ENCODE peak calls at places on chromosome 11, in five cellular contexts. W, M, A, G and P are unnamed samples. For H3K4me1, the result is how much of the 10 kb centered on the place peaks cover.

GRCh38 chr11:95542868-95543551 is 246.6 kb downstream of the FAM76B start:
- DNase-seq in M (no peak), W (no peak), A (no peak), G (no peak), P (no peak)

GRCh38 chr11:3135491-3136440 is 29.3 kb downstream of the OSBPL5 start:
- DNase-seq in G (no peak), A (no peak), W (no peak), M (peak), P (peak)

GRCh38 chr11:73520358-73521061 is 77.4 kb downstream of the FAM168A start:
- DNase-seq in M (no peak), W (no peak), G (no peak), A (no peak), P (no peak)

GRCh38 chr11:17683378-17684161 is 35.8 kb upstream of the MYOD1 start:
- DNase-seq in M (no peak), G (no peak), W (no peak), A (no peak), P (no peak)

GRCh38 chr11:69923641-69924307 is 104.6 kb upstream of the FGF3 start:
- DNase-seq in A (no peak), M (no peak), W (no peak), G (no peak), P (no peak)

GRCh38 chr11:86606849-86607481 is 65.5 kb downstream of the ME3 start:
- DNase-seq in W (no peak), A (no peak), G (no peak), M (no peak), P (no peak)

GRCh38 chr11:114060402-114061052 is 1.0 kb downstream of the ZBTB16 start:
- DNase-seq in G (no peak), A (no peak), W (peak), M (no peak), P (peak)

GRCh38 chr11:834371-835316 is 1.9 kb downstream of the CD151 start:
- DNase-seq in M (no peak), W (peak), G (peak), A (no peak), P (peak)

GRCh38 chr11:39630365-39630764 is 1829.1 kb downstream of the LRRC4C start:
- DNase-seq in G (no peak), A (no peak), M (no peak), W (no peak), P (no peak)

GRCh38 chr11:14118047-14118446 is 155.5 kb downstream of the SPON1 start:
- DNase-seq in A (no peak), M (no peak), W (no peak), G (no peak), P (no peak)

GRCh38 chr11:102111787-102112653 is 1.8 kb downstream of the YAP1 start:
- DNase-seq in W (peak), A (no peak), G (peak), M (no peak), P (no peak)

GRCh38 chr11:131710511-131710910 is 340.1 kb downstream of the NTM start:
- DNase-seq in W (no peak), M (no peak), A (no peak), G (no peak), P (no peak)

GRCh38 chr11:132106336-132106982 is 736.0 kb downstream of the NTM start:
- DNase-seq in M (no peak), W (no peak), G (no peak), A (no peak), P (no peak)

GRCh38 chr11:96091476-96091875 is 167.6 kb upstream of the MTMR2 start:
- DNase-seq in G (no peak), A (no peak), W (no peak), M (no peak), P (no peak)

GRCh38 chr11:35272391-35272821 is 133.4 kb downstream of the CD44 start:
- DNase-seq in G (no peak), W (no peak), A (no peak), M (no peak), P (no peak)

GRCh38 chr11:41306435-41306834 is 153.0 kb downstream of the LRRC4C start:
- DNase-seq in A (no peak), W (no peak), M (no peak), G (no peak), P (no peak)

GRCh38 chr11:69417211-69418085 is 64.0 kb upstream of the LINC01488 start:
- DNase-seq in M (no peak), W (no peak), A (no peak), G (no peak), P (peak)

GRCh38 chr11:129950319-129951034 is 52.2 kb downstream of the PRDM10 start:
- DNase-seq in G (no peak), W (peak), M (no peak), A (no peak), P (peak)

GRCh38 chr11:21883354-21883753 is 309.5 kb upstream of the ANO5 start:
- DNase-seq in A (no peak), G (no peak), M (no peak), W (no peak), P (no peak)

GRCh38 chr11:14089690-14090462 is 127.4 kb downstream of the SPON1 start:
- DNase-seq in A (no peak), W (no peak), G (no peak), M (no peak), P (peak)

GRCh38 chr11:433111-433510 is 8.7 kb downstream of the ANO9 start:
- DNase-seq in M (no peak), W (no peak), A (no peak), G (no peak), P (peak)

GRCh38 chr11:7577226-7577882 is 63.6 kb downstream of the PPFIBP2 start:
- DNase-seq in M (no peak), G (no peak), A (no peak), W (peak), P (peak)

GRCh38 chr11:17985517-17985916 is 27.3 kb downstream of the SERGEF start:
- DNase-seq in A (no peak), M (no peak), G (no peak), W (no peak), P (no peak)

GRCh38 chr11:724063-724732 is 18.2 kb downstream of the EPS8L2 start:
- DNase-seq in A (no peak), W (peak), G (no peak), M (no peak), P (peak)

GRCh38 chr11:118338637-118339061 is 3.9 kb downstream of the CD3D start:
- DNase-seq in G (no peak), M (no peak), A (no peak), W (peak), P (peak)

GRCh38 chr11:111834432-111835163 is 36.8 kb downstream of the ALG9 start:
- DNase-seq in W (no peak), M (no peak), A (no peak), G (no peak), P (no peak)

GRCh38 chr11:75635009-75635909 is 33.6 kb downstream of the MAP6 start:
- DNase-seq in G (no peak), A (no peak), W (peak), M (no peak), P (peak)

GRCh38 chr11:28701760-28702449 is 593.7 kb downstream of the METTL15 start:
- DNase-seq in A (no peak), W (no peak), M (no peak), G (peak), P (no peak)

GRCh38 chr11:132422725-132423124 is 1052.3 kb downstream of the NTM start:
- DNase-seq in M (no peak), W (no peak), A (no peak), G (no peak), P (no peak)

GRCh38 chr11:123519055-123519796 is 89.2 kb downstream of the GRAMD1B start:
- DNase-seq in W (no peak), G (no peak), M (no peak), A (no peak), P (no peak)

GRCh38 chr11:46120361-46120710 is 918 bp downstream of the PHF21A start:
- DNase-seq in W (no peak), A (no peak), M (no peak), G (peak), P (peak)

GRCh38 chr11:126279191-126279590 is 3.7 kb upstream of the TIRAP start:
- DNase-seq in W (no peak), A (no peak), M (no peak), G (no peak), P (no peak)

GRCh38 chr11:14578551-14578956 is 58.4 kb upstream of the PSMA1 start:
- DNase-seq in W (peak), A (no peak), G (no peak), M (no peak), P (no peak)

GRCh38 chr11:119751281-119752060 is 22.5 kb upstream of the NECTIN1 start:
- DNase-seq in M (no peak), W (no peak), A (no peak), G (no peak), P (no peak)

DNA sequence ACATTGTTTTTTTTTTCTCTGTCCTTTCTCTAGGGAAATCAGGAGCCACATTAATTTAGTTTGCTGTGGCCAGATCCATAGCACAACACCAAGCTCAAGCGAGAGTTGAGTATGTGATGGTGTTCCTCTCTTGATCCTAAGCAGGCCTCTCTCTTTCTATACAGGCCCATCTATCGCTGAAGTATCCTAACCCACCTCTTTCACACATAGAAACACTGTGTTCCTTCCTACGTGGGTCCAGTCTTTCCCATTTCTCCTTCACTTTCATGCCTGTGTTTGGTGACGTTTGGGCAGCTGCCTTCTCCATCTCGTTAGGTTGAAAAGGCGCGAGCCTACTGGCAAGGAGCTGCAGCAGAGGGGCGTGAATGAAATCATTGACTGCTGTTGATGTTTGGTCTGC is 2.4 kb downstream of the PACS1 start:
- DNase-seq in G (no peak), M (no peak), A (no peak), W (peak), P (no peak)
- H3K4me3 ChIP-seq in G (peak), M (no peak), A (no peak), W (no peak), P (no peak)

GRCh38 chr11:12900496-12900895 is 108.6 kb upstream of the RASSF10 start:
- DNase-seq in W (no peak), M (no peak), A (no peak), G (no peak), P (no peak)
- H3K4me1 ChIP-seq in W (under half), M (under half), A (under half), G (under half), P (under half)

GRCh38 chr11:1872267-1872985 is 19.3 kb downstream of the PRR33 start:
- DNase-seq in A (no peak), M (no peak), W (no peak), G (no peak), P (peak)

GRCh38 chr11:1873048-1873812 is 18.5 kb downstream of the PRR33 start:
- DNase-seq in G (no peak), M (no peak), W (no peak), A (no peak), P (peak)

GRCh38 chr11:1875093-1875785 is 16.5 kb downstream of the PRR33 start:
- DNase-seq in G (no peak), M (no peak), W (no peak), A (no peak), P (peak)

GRCh38 chr11:1876361-1877063 is 15.2 kb downstream of the PRR33 start:
- DNase-seq in W (peak), G (peak), A (no peak), M (peak), P (peak)

DNA sequence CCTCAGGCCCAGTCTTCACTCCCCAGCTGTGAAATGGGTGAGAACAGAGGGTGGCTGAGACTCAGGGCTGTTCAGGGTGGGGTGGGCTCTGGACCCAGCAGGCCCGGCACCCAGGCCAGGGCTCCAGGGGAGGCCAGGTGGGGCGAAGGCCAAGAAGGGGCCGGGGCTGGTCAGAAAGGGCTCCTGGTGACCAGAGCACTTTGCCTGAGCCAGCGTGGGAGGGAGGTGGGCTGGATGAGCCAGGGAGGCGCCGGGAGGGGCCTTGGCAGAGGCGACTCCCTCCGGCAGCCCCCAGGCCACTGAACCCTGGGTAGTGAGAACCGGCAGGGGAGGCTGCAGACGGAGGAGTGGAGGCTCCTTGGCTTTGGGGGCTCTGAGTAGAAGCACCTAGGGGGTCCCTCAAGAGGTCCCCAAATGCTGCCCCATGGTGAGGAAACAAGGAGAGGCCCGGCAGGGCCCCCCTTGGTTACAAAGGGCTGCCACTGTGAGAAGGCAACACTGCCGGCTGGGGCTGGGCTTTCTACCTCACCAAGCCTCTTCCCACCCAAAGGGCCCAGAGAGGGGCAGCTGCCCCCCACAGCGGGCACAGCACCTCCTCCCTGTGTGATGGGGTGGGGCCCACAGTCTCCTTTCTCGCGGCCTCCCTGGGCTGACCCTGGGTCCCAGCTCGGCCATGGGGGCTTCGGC is 17.1 kb downstream of the PRR33 start:
- DNase-seq in M (no peak), A (no peak), W (no peak), G (no peak), P (peak)
- H3K4me3 ChIP-seq in M (no peak), A (no peak), W (no peak), G (no peak), P (no peak)

DNA sequence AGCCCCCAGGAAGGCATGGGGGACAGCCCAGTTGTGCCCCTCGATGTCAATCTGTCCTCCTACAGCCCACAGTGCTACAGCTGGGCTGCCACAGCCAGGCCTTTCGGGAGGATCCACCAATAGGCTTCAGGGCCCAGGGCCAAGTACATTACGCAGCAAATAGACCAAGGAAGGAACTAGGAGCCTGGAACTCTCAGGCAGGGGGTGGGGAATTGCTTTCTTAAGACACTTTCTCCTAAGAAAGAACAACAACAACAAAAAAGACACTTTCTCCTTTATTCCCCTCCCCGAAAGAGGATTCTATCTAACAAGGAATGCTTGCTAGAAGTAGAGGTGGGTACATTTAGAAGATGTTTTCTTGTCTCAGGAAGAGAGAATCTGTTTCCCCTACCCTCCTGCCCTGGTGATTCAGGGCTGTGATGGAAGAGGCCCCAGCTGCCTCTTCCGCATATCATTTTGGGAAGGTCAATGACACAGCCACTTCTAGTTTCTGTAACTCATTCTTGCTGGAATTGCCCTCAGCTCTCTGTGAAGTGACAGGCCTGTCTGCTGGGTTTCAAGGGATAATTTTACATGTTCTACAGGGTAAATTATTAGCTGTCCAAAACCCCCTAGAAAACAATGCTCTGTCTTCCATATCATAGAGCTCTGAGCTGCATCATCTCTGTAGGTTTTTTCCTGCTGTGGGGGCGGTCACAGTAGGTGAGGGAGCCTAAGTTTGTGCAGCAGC is 6.0 kb upstream of the MALAT1 start:
- DNase-seq in G (no peak), M (no peak), A (no peak), W (peak), P (peak)
- H3K4me1 ChIP-seq in G (half or more), M (under half), A (half or more), W (half or more), P (half or more)